ENCODE peak calls at places on chromosomes 2 and 18, in six cellular contexts. M, J, E, O, G and Z are unnamed samples.
A peak's percentile ranks its signal among the peaks of the same experiment; 100 is the strongest.

GRCh38 chr18:80147418-80148315 is 38.6 kb downstream of the ADNP2 start:
- DNase-seq in M (peak; percentile 84), J (peak; percentile 87), E (peak; percentile 69), O (peak; percentile 71), G (peak; percentile 59), Z (peak; percentile 87)

GRCh38 chr2:55420244-55420713 is 623 bp upstream of the CCDC88A start:
- DNase-seq in M (no peak), J (no peak), E (no peak), O (no peak), G (no peak), Z (no peak)

GRCh38 chr2:186379052-186379451 is 107.0 kb upstream of the ZC3H15 start:
- DNase-seq in M (no peak), J (no peak), E (no peak), O (no peak), G (no peak), Z (no peak)

GRCh38 chr2:236689981-236690380 is 120.4 kb downstream of the ACKR3 start:
- DNase-seq in M (no peak), J (no peak), E (no peak), O (no peak), G (no peak), Z (no peak)

GRCh38 chr2:18976112-18976961 is 382.1 kb downstream of the OSR1 start:
- DNase-seq in M (no peak), J (no peak), E (no peak), O (no peak), G (no peak), Z (no peak)

GRCh38 chr2:77161009-77161408 is 361.2 kb downstream of the LRRTM4 start:
- DNase-seq in M (no peak), J (no peak), E (no peak), O (no peak), G (no peak), Z (no peak)

GRCh38 chr18:42745931-42746330 is 369.6 kb downstream of the RIT2 start:
- DNase-seq in M (no peak), J (no peak), E (no peak), O (no peak), G (no peak), Z (no peak)

GRCh38 chr18:13377496-13377895 is 158.9 kb downstream of the LDLRAD4 start:
- DNase-seq in M (no peak), J (no peak), E (peak; percentile 41), O (no peak), G (no peak), Z (no peak)

GRCh38 chr2:240571314-240571973 is 3.2 kb downstream of the RNPEPL1 start:
- DNase-seq in M (peak; percentile 27), J (peak; percentile 40), E (no peak), O (peak; percentile 10), G (no peak), Z (peak; percentile 43)

GRCh38 chr2:50491541-50492114 is 540.3 kb downstream of the NRXN1 start:
- DNase-seq in M (no peak), J (no peak), E (no peak), O (no peak), G (no peak), Z (no peak)

GRCh38 chr2:236073867-236074655 is 94.1 kb downstream of the GBX2 start:
- DNase-seq in M (no peak), J (no peak), E (no peak), O (no peak), G (no peak), Z (no peak)

GRCh38 chr18:71398530-71398929 is 1109.7 kb downstream of the SOCS6 start:
- DNase-seq in M (no peak), J (no peak), E (no peak), O (no peak), G (no peak), Z (no peak)

GRCh38 chr18:33356735-33357134 is 83.8 kb downstream of the CCDC178 start:
- DNase-seq in M (no peak), J (no peak), E (no peak), O (no peak), G (no peak), Z (no peak)

GRCh38 chr2:12816379-12817306 is 99.9 kb downstream of the TRIB2 start:
- DNase-seq in M (no peak), J (no peak), E (peak; percentile 0), O (no peak), G (peak; percentile 20), Z (no peak)

GRCh38 chr18:80145191-80145799 is 36.2 kb downstream of the ADNP2 start:
- DNase-seq in M (no peak), J (no peak), E (no peak), O (no peak), G (no peak), Z (no peak)

GRCh38 chr2:20444993-20445910 is 1.6 kb upstream of the RHOB start:
- DNase-seq in M (no peak), J (peak; percentile 42), E (no peak), O (no peak), G (no peak), Z (peak; percentile 47)

GRCh38 chr2:236642584-236643291 is 73.1 kb downstream of the ACKR3 start:
- DNase-seq in M (peak; percentile 62), J (peak; percentile 72), E (no peak), O (peak; percentile 74), G (no peak), Z (peak; percentile 43)

GRCh38 chr2:236136483-236136882 is 31.7 kb downstream of the GBX2 start:
- DNase-seq in M (no peak), J (peak; percentile 50), E (no peak), O (no peak), G (no peak), Z (no peak)

DNA sequence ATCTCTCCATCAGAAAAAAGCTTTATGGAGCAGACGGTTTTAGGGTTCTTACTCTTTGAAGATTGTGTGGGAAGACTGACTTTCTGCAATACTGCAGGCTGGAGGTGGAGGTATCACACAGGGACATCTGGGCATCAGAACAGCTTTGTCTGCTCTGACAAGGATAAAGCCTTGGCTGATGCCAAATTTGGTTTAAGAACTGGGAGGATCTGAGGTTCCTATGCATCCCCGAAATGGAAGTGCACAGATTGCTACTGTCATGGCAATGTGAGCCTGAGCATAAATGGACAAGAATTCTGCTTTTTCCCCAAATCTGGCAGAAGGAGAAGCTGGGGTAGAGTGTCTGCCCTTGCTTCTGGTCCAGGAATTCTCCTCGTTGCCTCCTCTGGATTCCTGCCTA is 424.3 kb downstream of the SLC4A3 start:
- DNase-seq in M (no peak), J (no peak), E (no peak), O (no peak), G (no peak), Z (no peak)
- H3K27ac ChIP-seq in M (no peak overlapping the region), J (no peak overlapping the region), E (no peak overlapping the region), O (no peak overlapping the region), G (no peak overlapping the region), Z (no peak overlapping the region)

DNA sequence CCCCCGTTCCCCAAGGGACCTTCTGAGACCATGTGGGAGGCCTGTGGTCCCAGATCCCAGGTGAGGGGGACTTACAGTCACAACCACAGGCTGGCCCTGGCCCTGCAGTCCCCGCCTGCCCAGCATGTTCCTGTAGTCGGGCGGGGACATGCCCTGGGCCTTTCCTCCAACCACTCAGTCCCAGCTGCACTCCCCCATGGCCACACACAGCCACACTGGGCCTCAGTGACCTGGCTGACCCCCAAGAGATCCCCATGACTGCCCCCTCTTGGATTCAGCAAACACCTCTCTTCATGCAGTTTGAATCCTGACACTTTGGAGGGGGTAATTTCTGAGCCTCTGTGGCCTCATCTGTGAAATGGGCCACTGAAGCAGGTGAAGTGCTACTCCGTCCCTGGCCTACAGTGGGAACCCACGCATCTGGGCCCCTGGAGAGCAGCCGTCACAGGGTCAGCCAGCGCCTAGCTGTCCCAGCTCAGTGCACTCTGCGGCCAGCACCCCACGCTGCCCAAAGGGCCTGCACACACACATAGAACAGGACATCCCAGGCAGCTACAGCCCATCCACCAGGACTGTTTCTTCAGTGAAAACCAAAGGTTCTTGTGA is 12.7 kb upstream of the ARHGEF4 start:
- DNase-seq in M (no peak), J (peak; percentile 46), E (no peak), O (no peak), G (no peak), Z (no peak)
- H3K27ac ChIP-seq in M (no peak overlapping the region), J (no peak overlapping the region), E (peak overlapping the region; percentile 87), O (no peak overlapping the region), G (no peak overlapping the region), Z (no peak overlapping the region)

DNA sequence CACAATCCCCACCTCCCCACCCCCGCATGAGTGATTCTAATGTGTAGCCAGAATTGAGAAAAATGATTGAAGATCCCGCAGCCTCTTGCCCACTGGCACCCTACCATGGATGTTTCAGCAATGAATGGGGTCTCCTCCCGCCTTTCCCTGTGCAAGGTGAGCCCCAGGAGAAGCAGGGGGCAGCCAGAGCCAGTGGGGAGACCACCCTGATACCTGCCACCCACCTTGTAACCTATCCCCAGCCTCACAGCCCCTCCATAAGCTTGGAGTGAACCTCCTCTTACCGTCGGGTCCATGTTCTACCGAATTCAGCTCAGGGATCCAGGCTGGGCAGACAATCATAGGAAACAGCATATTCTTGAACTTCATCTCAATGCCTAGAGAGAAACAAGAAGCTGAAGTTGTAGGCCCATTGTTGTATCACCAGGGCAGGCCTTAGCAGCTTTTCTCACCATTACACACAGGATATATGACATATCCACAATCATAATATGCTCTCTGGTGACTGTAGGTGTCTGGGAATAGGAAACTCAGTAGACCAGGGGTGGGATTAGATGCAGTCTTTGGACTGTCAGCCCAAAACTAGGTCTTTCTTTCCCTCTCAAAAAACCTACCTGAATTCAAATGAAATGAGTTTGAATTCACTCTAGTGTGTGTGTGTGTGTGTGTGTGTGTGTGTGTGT is 30.9 kb downstream of the XDH start:
- DNase-seq in M (no peak), J (no peak), E (no peak), O (no peak), G (no peak), Z (no peak)
- H3K27ac ChIP-seq in M (no peak overlapping the region), J (no peak overlapping the region), E (no peak overlapping the region), O (no peak overlapping the region), G (no peak overlapping the region), Z (no peak overlapping the region)

GRCh38 chr2:172607379-172607928 is 51.6 kb downstream of the PDK1 start:
- DNase-seq in M (no peak), J (no peak), E (no peak), O (no peak), G (no peak), Z (no peak)
- H3K27ac ChIP-seq in M (no peak overlapping the region), J (no peak overlapping the region), E (no peak overlapping the region), O (no peak overlapping the region), G (no peak overlapping the region), Z (no peak overlapping the region)

GRCh38 chr2:46308629-46309028 is 11.4 kb downstream of the EPAS1 start:
- DNase-seq in M (no peak), J (no peak), E (no peak), O (no peak), G (no peak), Z (no peak)
- H3K27ac ChIP-seq in M (no peak overlapping the region), J (peak overlapping the region; percentile 11), E (no peak overlapping the region), O (peak overlapping the region; percentile 77), G (no peak overlapping the region), Z (peak overlapping the region; percentile 15)